ENCODE peak calls at places on chromosomes 13 and 19, in six cellular contexts. V is activated CD8-positive, alpha-beta memory T cell treated with anti-CD3 and anti-CD28 coated beads, Interleukin-2, amount 50 U/mL, for 48 hours; J is GM12892; W is NCI-H1092 treated with DMSO at 0.1 percent for 48 hours; M is HFFc6; S is hepatic stellate cell. I is an unnamed sample.

GRCh38 chr19:6378036-6378435 is 2.3 kb upstream of the PSPN start:
- DNase-seq in V (no peak), J (no peak), W (no peak), M (peak; percentile 34), S (peak; percentile 43), I (peak; percentile 60)

GRCh38 chr19:6613711-6614110 is 22.8 kb upstream of the CD70 start:
- DNase-seq in V (no peak), J (no peak), W (no peak), M (no peak), S (no peak), I (no peak)

GRCh38 chr19:43522929-43523328 is 4.1 kb downstream of the ETHE1 start:
- DNase-seq in V (no peak), J (no peak), W (no peak), M (no peak), S (no peak), I (no peak)

GRCh38 chr13:34409496-34410163 is 532.4 kb upstream of the NBEA start:
- DNase-seq in V (no peak), J (no peak), W (no peak), M (no peak), S (no peak), I (no peak)

GRCh38 chr19:17830567-17831418 is 9.5 kb upstream of the INSL3 start:
- DNase-seq in V (peak; percentile 85), J (peak; percentile 78), W (peak; percentile 70), M (peak; percentile 5), S (peak; percentile 62), I (peak; percentile 92)

GRCh38 chr13:79886601-79887000 is 405.6 kb downstream of the NDFIP2 start:
- DNase-seq in V (no peak), J (no peak), W (no peak), M (no peak), S (no peak), I (no peak)

GRCh38 chr13:105847532-105848295 is 687.7 kb downstream of the EFNB2 start:
- DNase-seq in V (no peak), J (no peak), W (peak; percentile 89), M (no peak), S (no peak), I (no peak)

GRCh38 chr19:4368128-4368820 is 24.9 kb downstream of the MPND start:
- DNase-seq in V (no peak), J (no peak), W (no peak), M (no peak), S (no peak), I (peak; percentile 7)

GRCh38 chr13:76723551-76724232 is 162.5 kb downstream of the KCTD12 start:
- DNase-seq in V (no peak), J (no peak), W (no peak), M (peak; percentile 86), S (peak; percentile 3), I (peak; percentile 48)

GRCh38 chr13:36776175-36776574 is 42.8 kb upstream of the RFXAP start:
- DNase-seq in V (no peak), J (no peak), W (no peak), M (no peak), S (no peak), I (no peak)

GRCh38 chr19:1154731-1155351 is 19.2 kb downstream of the SBNO2 start:
- DNase-seq in V (no peak), J (no peak), W (no peak), M (peak; percentile 83), S (peak; percentile 96), I (peak; percentile 93)

GRCh38 chr13:113624235-113624587 is 33.8 kb downstream of the ATP4B start:
- DNase-seq in V (no peak), J (no peak), W (no peak), M (no peak), S (no peak), I (no peak)

GRCh38 chr13:99542788-99543406 is 41.6 kb downstream of the TM9SF2 start:
- DNase-seq in V (peak; percentile 65), J (peak; percentile 40), W (no peak), M (no peak), S (no peak), I (no peak)

GRCh38 chr19:58097783-58098681 is at the start of gene ZSCAN18:
- DNase-seq in V (peak; percentile 96), J (peak; percentile 68), W (peak; percentile 87), M (peak; percentile 5), S (peak; percentile 95), I (peak; percentile 64)

GRCh38 chr19:7595466-7596133 is at the start of gene CAMSAP3:
- DNase-seq in V (peak; percentile 72), J (no peak), W (peak; percentile 64), M (no peak), S (no peak), I (no peak)

GRCh38 chr19:30085394-30085793 is 143.4 kb downstream of the URI1 start:
- DNase-seq in V (no peak), J (no peak), W (no peak), M (no peak), S (no peak), I (no peak)

GRCh38 chr13:97502192-97502591 is 68.2 kb downstream of the RAP2A start:
- DNase-seq in V (no peak), J (no peak), W (no peak), M (no peak), S (no peak), I (no peak)

GRCh38 chr13:50829896-50830295 is 13.6 kb downstream of the DLEU7 start:
- DNase-seq in V (no peak), J (no peak), W (no peak), M (no peak), S (no peak), I (no peak)

GRCh38 chr19:42074513-42075363 is 1.2 kb upstream of the ZNF574 start:
- DNase-seq in V (peak; percentile 67), J (peak; percentile 48), W (no peak), M (no peak), S (no peak), I (no peak)

GRCh38 chr13:110536006-110536693 is 25.4 kb downstream of the RAB20 start:
- DNase-seq in V (no peak), J (no peak), W (no peak), M (no peak), S (no peak), I (no peak)

GRCh38 chr13:77338329-77338728 is 11.4 kb upstream of the MYCBP2 start:
- DNase-seq in V (no peak), J (no peak), W (no peak), M (no peak), S (no peak), I (no peak)

GRCh38 chr19:10432736-10433130 is 12.4 kb downstream of the PDE4A start:
- DNase-seq in V (no peak), J (no peak), W (no peak), M (no peak), S (peak; percentile 9), I (no peak)

GRCh38 chr19:19662866-19663291 is 597 bp downstream of the ATP13A1 start:
- DNase-seq in V (no peak), J (no peak), W (no peak), M (no peak), S (peak; percentile 29), I (no peak)

GRCh38 chr19:10872551-10873107 is 1.3 kb downstream of the CARM1 start:
- DNase-seq in V (no peak), J (no peak), W (no peak), M (no peak), S (no peak), I (no peak)

GRCh38 chr13:97385854-97386253 is 48.1 kb upstream of the RAP2A start:
- DNase-seq in V (no peak), J (no peak), W (no peak), M (no peak), S (no peak), I (peak; percentile 62)

GRCh38 chr13:109646423-109646822 is 140.0 kb downstream of the IRS2 start:
- DNase-seq in V (no peak), J (peak; percentile 13), W (no peak), M (no peak), S (no peak), I (no peak)

GRCh38 chr19:18254546-18255500 is 19.4 kb downstream of the IQCN start:
- DNase-seq in V (no peak), J (no peak), W (no peak), M (no peak), S (no peak), I (no peak)

GRCh38 chr19:16462757-16463250 is 9.0 kb downstream of the EPS15L1 start:
- DNase-seq in V (no peak), J (no peak), W (no peak), M (peak; percentile 10), S (no peak), I (no peak)

GRCh38 chr13:97802213-97802612 is 151.3 kb upstream of the IPO5 start:
- DNase-seq in V (no peak), J (no peak), W (no peak), M (no peak), S (no peak), I (no peak)

GRCh38 chr19:19105365-19106060 is 32.8 kb downstream of the TMEM161A start:
- DNase-seq in V (no peak), J (peak; percentile 21), W (no peak), M (no peak), S (peak; percentile 38), I (no peak)

GRCh38 chr13:36453518-36453917 is 21.2 kb downstream of the CCNA1 start:
- DNase-seq in V (no peak), J (no peak), W (peak; percentile 20), M (no peak), S (no peak), I (no peak)

GRCh38 chr19:46537136-46538097 is 41.8 kb upstream of the PNMA8B start:
- DNase-seq in V (peak; percentile 81), J (no peak), W (peak; percentile 6), M (peak; percentile 36), S (peak; percentile 61), I (no peak)

GRCh38 chr13:97386832-97387486 is 47.0 kb upstream of the RAP2A start:
- DNase-seq in V (peak; percentile 59), J (no peak), W (no peak), M (no peak), S (no peak), I (no peak)